ENCODE peak calls at places on chromosomes 5 and 9, in five cellular contexts. C is activated effector memory CD4-positive, alpha-beta T cell treated with Interleukin-2 at 50 U/mL for 16 hours; Y is foreskin fibroblast; R is activated CD4-positive, alpha-beta T cell treated with anti-CD3 and anti-CD28 coated beads, Interleukin-2, amount 50 U/mL, for 1 hour; Z is SIG-M5. G is an unnamed sample.
A peak's percentile ranks its signal among the peaks of the same experiment; 100 is the strongest.

GRCh38 chr5:68290260-68290674 is 74.7 kb downstream of the PIK3R1 start:
- DNase-seq in C (no peak), R (no peak), Y (peak; percentile 54), Z (no peak), G (no peak)

GRCh38 chr9:119556129-119556875 is 187.1 kb upstream of the BRINP1 start:
- DNase-seq in Z (no peak), R (peak; percentile 7), Y (peak; percentile 27), C (peak; percentile 3), G (peak; percentile 63)

GRCh38 chr5:154474267-154474956 is 3.6 kb downstream of the HAND1 start:
- DNase-seq in C (no peak), Z (no peak), R (no peak), Y (no peak), G (no peak)

GRCh38 chr5:172910828-172911627 is 48.2 kb upstream of the RPL26L1 start:
- DNase-seq in Y (peak; percentile 83), Z (no peak), C (peak; percentile 3), R (peak; percentile 11), G (no peak)

GRCh38 chr5:95620030-95620869 is at the start of gene GPR150:
- DNase-seq in C (peak; percentile 56), R (peak; percentile 55), Z (no peak), Y (peak; percentile 57), G (peak; percentile 26)

GRCh38 chr5:169717298-169717697 is 80.2 kb downstream of the DOCK2 start:
- DNase-seq in Z (peak; percentile 27), R (no peak), C (no peak), Y (peak; percentile 71), G (no peak)

GRCh38 chr5:116696356-116696755 is 121.7 kb upstream of the SEMA6A start:
- DNase-seq in Z (no peak), C (no peak), Y (no peak), R (no peak), G (no peak)

GRCh38 chr9:105656131-105656921 is 5.9 kb upstream of the TAL2 start:
- DNase-seq in Z (no peak), C (no peak), R (no peak), Y (no peak), G (peak; percentile 3)

GRCh38 chr5:115465416-115465815 is 79.2 kb downstream of the FEM1C start:
- DNase-seq in Y (peak; percentile 42), C (no peak), Z (no peak), R (no peak), G (no peak)

GRCh38 chr5:35815089-35815936 is 41.4 kb upstream of the IL7R start:
- DNase-seq in C (no peak), R (no peak), Y (peak; percentile 7), Z (no peak), G (no peak)

GRCh38 chr5:149857499-149857898 is 87.1 kb downstream of the PDE6A start:
- DNase-seq in C (no peak), Z (no peak), Y (peak; percentile 67), R (no peak), G (no peak)

GRCh38 chr5:10485142-10485795 is 43.6 kb downstream of the ROPN1L start:
- DNase-seq in C (no peak), R (no peak), Z (no peak), Y (no peak), G (no peak)

GRCh38 chr5:173734716-173735115 is 118.3 kb upstream of the BOD1 start:
- DNase-seq in R (no peak), Z (no peak), C (no peak), Y (no peak), G (no peak)

GRCh38 chr5:89769975-89770374 is 639.6 kb downstream of the CETN3 start:
- DNase-seq in R (no peak), Y (peak; percentile 26), C (no peak), Z (no peak), G (no peak)

GRCh38 chr5:54383225-54383624 is 72.3 kb upstream of the HSPB3 start:
- DNase-seq in Y (no peak), C (no peak), Z (no peak), R (no peak), G (no peak)

GRCh38 chr5:71658916-71659661 is 60.0 kb upstream of the CARTPT start:
- DNase-seq in C (no peak), Z (no peak), Y (no peak), R (no peak), G (no peak)

GRCh38 chr5:104452554-104452953 is 890.0 kb upstream of the NUDT12 start:
- DNase-seq in Y (no peak), C (no peak), R (no peak), Z (no peak), G (no peak)

GRCh38 chr9:95839012-95839411 is 36.5 kb upstream of the ERCC6L2 start:
- DNase-seq in C (no peak), Y (no peak), Z (no peak), R (no peak), G (no peak)

GRCh38 chr5:117486879-117487391 is 912.3 kb upstream of the SEMA6A start:
- DNase-seq in R (no peak), Z (no peak), C (no peak), Y (no peak), G (no peak)

GRCh38 chr5:117504245-117504644 is 929.6 kb upstream of the SEMA6A start:
- DNase-seq in Y (no peak), R (no peak), Z (no peak), C (no peak), G (no peak)

GRCh38 chr5:165735388-165735787 is 2230.0 kb downstream of the MAT2B start:
- DNase-seq in Z (no peak), C (no peak), Y (no peak), R (no peak), G (no peak)

GRCh38 chr5:96329294-96329693 is 103.8 kb downstream of the PCSK1 start:
- DNase-seq in R (no peak), Y (no peak), C (no peak), Z (no peak), G (no peak)

GRCh38 chr5:159415301-159415937 is 85.1 kb upstream of the IL12B start:
- DNase-seq in R (no peak), Z (no peak), Y (no peak), C (no peak), G (no peak)

GRCh38 chr5:1317921-1318565 is 23.2 kb upstream of the TERT start:
- DNase-seq in Y (no peak), Z (no peak), C (no peak), R (no peak), G (no peak)

GRCh38 chr5:91030521-91031395 is 352.4 kb downstream of the ARRDC3 start:
- DNase-seq in C (no peak), R (no peak), Y (no peak), Z (no peak), G (no peak)

GRCh38 chr9:135660407-135660806 is 2.7 kb upstream of the LCN9 start:
- DNase-seq in Z (no peak), C (no peak), R (no peak), Y (no peak), G (no peak)

GRCh38 chr5:121445511-121445910 is 406.2 kb upstream of the FTMT start:
- DNase-seq in R (no peak), Z (no peak), Y (no peak), C (no peak), G (no peak)

GRCh38 chr9:38405841-38406240 is 13.3 kb downstream of the ALDH1B1 start:
- DNase-seq in R (no peak), Z (no peak), Y (no peak), C (no peak), G (no peak)

GRCh38 chr5:141863569-141864178 is 14.5 kb downstream of the PCDH1 start:
- DNase-seq in C (no peak), R (no peak), Y (no peak), Z (no peak), G (no peak)

GRCh38 chr5:134083517-134083916 is 31.0 kb upstream of the TCF7 start:
- DNase-seq in R (no peak), C (no peak), Z (no peak), Y (no peak), G (no peak)

GRCh38 chr5:163724305-163724704 is 218.9 kb downstream of the MAT2B start:
- DNase-seq in C (no peak), Y (no peak), R (no peak), Z (no peak), G (no peak)